ENCODE peak calls at places on chromosomes 6 and 20, in eight cellular contexts. One of them, this sample, is unnamed.

GRCh38 chr6:39884696-39885095 is 49.6 kb downstream of the MOCS1 start:
- DNase-seq in A549: no peak
- DNase-seq in activated gamma-delta T cell treated with anti-CD3 and anti-CD28 coated beads, Interleukin-2, amount 50 U/mL, for 16 hours: no peak
- DNase-seq in neural crest cell: no peak
- DNase-seq in progenitor cell of endocrine pancreas: no peak
- DNase-seq in dorsolateral prefrontal cortex: no peak
- DNase-seq in germinal center: no peak
- DNase-seq in D341Med: no peak
- DNase-seq in this sample: no peak

GRCh38 chr6:7617954-7618764 is 28.2 kb downstream of the SNRNP48 start:
- DNase-seq in A549: no peak
- DNase-seq in activated gamma-delta T cell treated with anti-CD3 and anti-CD28 coated beads, Interleukin-2, amount 50 U/mL, for 16 hours: no peak
- DNase-seq in neural crest cell: no peak
- DNase-seq in progenitor cell of endocrine pancreas: no peak
- DNase-seq in dorsolateral prefrontal cortex: no peak
- DNase-seq in germinal center: no peak
- DNase-seq in D341Med: no peak
- DNase-seq in this sample: no peak

GRCh38 chr20:9054176-9054575 is 14.7 kb upstream of the PLCB4 start:
- DNase-seq in A549: no peak
- DNase-seq in activated gamma-delta T cell treated with anti-CD3 and anti-CD28 coated beads, Interleukin-2, amount 50 U/mL, for 16 hours: no peak
- DNase-seq in neural crest cell: no peak
- DNase-seq in progenitor cell of endocrine pancreas: no peak
- DNase-seq in dorsolateral prefrontal cortex: no peak
- DNase-seq in germinal center: no peak
- DNase-seq in D341Med: no peak
- DNase-seq in this sample: no peak

GRCh38 chr20:10565191-10565921 is 108.4 kb downstream of the JAG1 start:
- DNase-seq in A549: peak
- DNase-seq in activated gamma-delta T cell treated with anti-CD3 and anti-CD28 coated beads, Interleukin-2, amount 50 U/mL, for 16 hours: no peak
- DNase-seq in neural crest cell: no peak
- DNase-seq in progenitor cell of endocrine pancreas: no peak
- DNase-seq in dorsolateral prefrontal cortex: no peak
- DNase-seq in germinal center: no peak
- DNase-seq in D341Med: no peak
- DNase-seq in this sample: no peak

GRCh38 chr6:150177260-150178246 is 34.7 kb downstream of the PPP1R14C start:
- DNase-seq in A549: peak
- DNase-seq in activated gamma-delta T cell treated with anti-CD3 and anti-CD28 coated beads, Interleukin-2, amount 50 U/mL, for 16 hours: no peak
- DNase-seq in neural crest cell: no peak
- DNase-seq in progenitor cell of endocrine pancreas: no peak
- DNase-seq in dorsolateral prefrontal cortex: no peak
- DNase-seq in germinal center: no peak
- DNase-seq in D341Med: no peak
- DNase-seq in this sample: peak

GRCh38 chr6:137001287-137001976 is 43.3 kb downstream of the IL20RA start:
- DNase-seq in A549: peak
- DNase-seq in activated gamma-delta T cell treated with anti-CD3 and anti-CD28 coated beads, Interleukin-2, amount 50 U/mL, for 16 hours: no peak
- DNase-seq in neural crest cell: no peak
- DNase-seq in progenitor cell of endocrine pancreas: no peak
- DNase-seq in dorsolateral prefrontal cortex: no peak
- DNase-seq in germinal center: no peak
- DNase-seq in D341Med: no peak
- DNase-seq in this sample: no peak

GRCh38 chr20:32975698-32976674 is 28.2 kb downstream of the SUN5 start:
- DNase-seq in A549: no peak
- DNase-seq in activated gamma-delta T cell treated with anti-CD3 and anti-CD28 coated beads, Interleukin-2, amount 50 U/mL, for 16 hours: no peak
- DNase-seq in neural crest cell: no peak
- DNase-seq in progenitor cell of endocrine pancreas: no peak
- DNase-seq in dorsolateral prefrontal cortex: peak
- DNase-seq in germinal center: no peak
- DNase-seq in D341Med: peak
- DNase-seq in this sample: peak

GRCh38 chr20:39019805-39020325 is 57.7 kb downstream of the DHX35 start:
- DNase-seq in A549: no peak
- DNase-seq in activated gamma-delta T cell treated with anti-CD3 and anti-CD28 coated beads, Interleukin-2, amount 50 U/mL, for 16 hours: no peak
- DNase-seq in neural crest cell: no peak
- DNase-seq in progenitor cell of endocrine pancreas: no peak
- DNase-seq in dorsolateral prefrontal cortex: no peak
- DNase-seq in germinal center: no peak
- DNase-seq in D341Med: no peak
- DNase-seq in this sample: no peak

GRCh38 chr6:43989556-43990248 is 137.6 kb downstream of the MRPL14 start:
- DNase-seq in A549: no peak
- DNase-seq in activated gamma-delta T cell treated with anti-CD3 and anti-CD28 coated beads, Interleukin-2, amount 50 U/mL, for 16 hours: no peak
- DNase-seq in neural crest cell: no peak
- DNase-seq in progenitor cell of endocrine pancreas: no peak
- DNase-seq in dorsolateral prefrontal cortex: no peak
- DNase-seq in germinal center: no peak
- DNase-seq in D341Med: no peak
- DNase-seq in this sample: peak

GRCh38 chr20:11891827-11892521 is 25.7 kb upstream of the BTBD3 start:
- DNase-seq in A549: peak
- DNase-seq in activated gamma-delta T cell treated with anti-CD3 and anti-CD28 coated beads, Interleukin-2, amount 50 U/mL, for 16 hours: no peak
- DNase-seq in neural crest cell: peak
- DNase-seq in progenitor cell of endocrine pancreas: peak
- DNase-seq in dorsolateral prefrontal cortex: no peak
- DNase-seq in germinal center: peak
- DNase-seq in D341Med: peak
- DNase-seq in this sample: peak

GRCh38 chr20:54350415-54350814 is 125.0 kb upstream of the DOK5 start:
- DNase-seq in A549: no peak
- DNase-seq in activated gamma-delta T cell treated with anti-CD3 and anti-CD28 coated beads, Interleukin-2, amount 50 U/mL, for 16 hours: no peak
- DNase-seq in neural crest cell: no peak
- DNase-seq in progenitor cell of endocrine pancreas: no peak
- DNase-seq in dorsolateral prefrontal cortex: no peak
- DNase-seq in germinal center: no peak
- DNase-seq in D341Med: no peak
- DNase-seq in this sample: no peak